ENCODE peak calls at places on chromosomes 7 and 10, in five cellular contexts. O is endothelial cell of umbilical vein, G is IMR-90, D is transverse colon, K is tibial nerve. T is an unnamed sample.

GRCh38 chr7:108723343-108723957 is 153.8 kb downstream of the DNAJB9 start:
- DNase-seq in G (no peak), O (no peak), K (no peak), D (no peak), T (no peak)

GRCh38 chr10:29648114-29648982 is 13.6 kb upstream of the SVIL start:
- DNase-seq in K (no peak), G (peak), O (peak), D (peak), T (no peak)

GRCh38 chr7:159030490-159031134 is 114.1 kb downstream of the VIPR2 start:
- DNase-seq in G (no peak), D (peak), K (no peak), O (peak), T (no peak)

GRCh38 chr10:60828489-60828852 is 50.2 kb downstream of the CDK1 start:
- DNase-seq in K (no peak), O (peak), G (peak), D (no peak), T (no peak)

GRCh38 chr10:6878067-6878412 is 298.0 kb upstream of the PRKCQ start:
- DNase-seq in D (no peak), K (no peak), G (no peak), O (no peak), T (no peak)

GRCh38 chr10:22997102-22997501 is 69.2 kb downstream of the ARMC3 start:
- DNase-seq in G (peak), D (no peak), K (no peak), O (peak), T (no peak)

GRCh38 chr7:17951745-17952254 is 11.5 kb upstream of the SNX13 start:
- DNase-seq in O (no peak), K (no peak), G (no peak), D (no peak), T (no peak)

GRCh38 chr10:93916257-93917063 is 22.7 kb downstream of the SLC35G1 start:
- DNase-seq in D (no peak), G (peak), O (peak), K (no peak), T (no peak)

GRCh38 chr10:44911081-44911540 is at the start of gene TMEM72:
- DNase-seq in G (no peak), K (no peak), D (peak), O (no peak), T (no peak)

GRCh38 chr7:5234852-5235831 is 45.1 kb downstream of the WIPI2 start:
- DNase-seq in O (no peak), D (peak), K (no peak), G (peak), T (peak)

GRCh38 chr7:109190766-109191165 is 621.1 kb downstream of the DNAJB9 start:
- DNase-seq in O (no peak), K (no peak), G (no peak), D (no peak), T (no peak)

GRCh38 chr7:45211066-45211465 is 53.5 kb downstream of the RAMP3 start:
- DNase-seq in G (no peak), O (no peak), K (no peak), D (no peak), T (no peak)

GRCh38 chr7:139772837-139773236 is 5.0 kb downstream of the HIPK2 start:
- DNase-seq in D (no peak), O (no peak), G (no peak), K (no peak), T (no peak)

GRCh38 chr7:16644987-16645592 is 464 bp downstream of the ANKMY2 start:
- DNase-seq in G (no peak), D (peak), K (peak), O (no peak), T (peak)

GRCh38 chr7:149880871-149881301 is 7.1 kb downstream of the ATP6V0E2 start:
- DNase-seq in O (no peak), D (no peak), K (no peak), G (no peak), T (no peak)

GRCh38 chr7:135209225-135209834 is 2.0 kb downstream of the WDR91 start:
- DNase-seq in O (no peak), D (no peak), K (no peak), G (no peak), T (no peak)

GRCh38 chr7:106367018-106367420 is 82.2 kb upstream of the NAMPT start:
- DNase-seq in O (peak), D (no peak), K (no peak), G (peak), T (no peak)

GRCh38 chr10:86113044-86113443 is 253.6 kb downstream of the GRID1 start:
- DNase-seq in O (no peak), G (no peak), D (no peak), K (no peak), T (no peak)

GRCh38 chr10:69573056-69573806 is at the start of gene NEUROG3:
- DNase-seq in K (no peak), O (no peak), D (no peak), G (no peak), T (no peak)

GRCh38 chr10:112461029-112461887 is 14.2 kb downstream of the VTI1A start:
- DNase-seq in G (peak), K (no peak), O (peak), D (no peak), T (no peak)

GRCh38 chr7:2109936-2110585 is 122.7 kb downstream of the MAD1L1 start:
- DNase-seq in G (peak), O (peak), K (no peak), D (no peak), T (peak)

GRCh38 chr7:103540986-103541385 is 95.0 kb upstream of the SLC26A5 start:
- DNase-seq in O (peak), D (no peak), G (no peak), K (no peak), T (no peak)

GRCh38 chr7:126842451-126842850 is 410.3 kb downstream of the GRM8 start:
- DNase-seq in G (no peak), K (no peak), O (no peak), D (no peak), T (no peak)

GRCh38 chr10:100519321-100520051 is at the start of gene SEC31B:
- DNase-seq in K (no peak), D (peak), G (no peak), O (peak), T (no peak)

GRCh38 chr7:82507976-82508677 is 64.5 kb upstream of the CACNA2D1 start:
- DNase-seq in D (peak), G (no peak), K (no peak), O (no peak), T (no peak)

GRCh38 chr10:92692697-92693533 is 3.2 kb downstream of the HHEX start:
- DNase-seq in G (no peak), O (peak), K (no peak), D (no peak), T (no peak)

GRCh38 chr10:92691042-92691590 is 1.4 kb downstream of the HHEX start:
- DNase-seq in G (no peak), K (no peak), D (no peak), O (no peak), T (no peak)

GRCh38 chr10:92692085-92692671 is 2.4 kb downstream of the HHEX start:
- DNase-seq in K (no peak), D (no peak), G (no peak), O (no peak), T (no peak)

GRCh38 chr10:92690211-92691041 is 671 bp downstream of the HHEX start:
- DNase-seq in K (no peak), G (peak), O (peak), D (peak), T (no peak)

DNA sequence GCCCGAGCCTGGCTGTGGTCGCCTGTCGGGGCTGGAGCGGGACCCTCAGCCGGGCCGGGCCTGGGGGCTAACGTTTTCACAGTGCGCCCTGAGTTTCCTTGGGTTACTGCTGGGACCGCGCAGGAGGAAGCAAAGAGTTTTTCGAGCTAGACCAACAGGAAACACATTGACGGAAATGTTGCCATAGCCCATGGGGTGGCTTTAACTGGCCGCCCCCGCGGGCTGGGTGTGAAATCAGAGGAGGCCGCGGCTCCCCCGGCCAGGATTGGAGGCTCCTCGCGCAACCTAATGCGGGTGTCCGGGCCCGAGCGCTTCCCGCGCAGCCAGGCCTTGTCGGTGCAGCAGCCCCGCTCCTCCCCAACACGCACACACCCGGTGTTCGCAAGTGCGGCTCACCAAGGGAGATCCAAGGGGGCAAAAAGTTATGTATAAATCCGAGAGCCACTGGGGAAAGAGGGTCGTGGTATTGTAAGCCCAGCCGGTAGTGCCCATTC is 1.9 kb downstream of the HHEX start:
- DNase-seq in G (no peak), O (peak), D (peak), K (peak), T (no peak)
- TF ChIP-seq POLR2A in G (no peak), O (peak), D (peak), K (no peak), T (no peak)

GRCh38 chr10:63366933-63367332 is 98.8 kb downstream of the JMJD1C start:
- DNase-seq in G (no peak), O (no peak), D (no peak), K (no peak), T (no peak)

GRCh38 chr10:63364918-63365317 is 100.9 kb downstream of the JMJD1C start:
- DNase-seq in D (no peak), O (no peak), K (no peak), G (no peak), T (no peak)

GRCh38 chr10:63369711-63370110 is 96.1 kb downstream of the JMJD1C start:
- DNase-seq in O (no peak), K (no peak), G (no peak), D (no peak), T (no peak)

GRCh38 chr10:63365976-63366765 is 99.6 kb downstream of the JMJD1C start:
- DNase-seq in D (no peak), O (no peak), G (no peak), K (no peak), T (no peak)

DNA sequence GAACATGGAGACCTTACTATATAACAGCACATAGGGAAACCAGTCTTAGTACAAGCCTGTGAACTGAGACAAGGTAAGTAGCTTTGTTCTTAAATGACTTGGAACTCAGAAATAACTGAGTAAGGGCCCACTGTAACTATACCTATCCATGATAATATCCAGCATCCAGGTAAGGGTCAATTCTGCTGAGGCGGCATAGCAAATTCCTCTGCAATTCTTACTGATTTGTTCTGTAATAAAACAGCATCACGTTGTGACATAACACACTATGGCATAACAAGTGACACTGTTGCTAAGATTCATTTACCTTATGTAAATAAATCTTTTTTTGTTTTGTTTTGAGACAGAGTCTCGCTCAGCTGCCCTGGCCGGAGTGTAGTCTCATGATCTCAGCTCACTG is 97.4 kb downstream of the JMJD1C start:
- DNase-seq in G (no peak), D (no peak), K (no peak), O (no peak), T (no peak)
- TF ChIP-seq POLR2A in G (no peak), D (no peak), K (no peak), O (no peak), T (no peak)

DNA sequence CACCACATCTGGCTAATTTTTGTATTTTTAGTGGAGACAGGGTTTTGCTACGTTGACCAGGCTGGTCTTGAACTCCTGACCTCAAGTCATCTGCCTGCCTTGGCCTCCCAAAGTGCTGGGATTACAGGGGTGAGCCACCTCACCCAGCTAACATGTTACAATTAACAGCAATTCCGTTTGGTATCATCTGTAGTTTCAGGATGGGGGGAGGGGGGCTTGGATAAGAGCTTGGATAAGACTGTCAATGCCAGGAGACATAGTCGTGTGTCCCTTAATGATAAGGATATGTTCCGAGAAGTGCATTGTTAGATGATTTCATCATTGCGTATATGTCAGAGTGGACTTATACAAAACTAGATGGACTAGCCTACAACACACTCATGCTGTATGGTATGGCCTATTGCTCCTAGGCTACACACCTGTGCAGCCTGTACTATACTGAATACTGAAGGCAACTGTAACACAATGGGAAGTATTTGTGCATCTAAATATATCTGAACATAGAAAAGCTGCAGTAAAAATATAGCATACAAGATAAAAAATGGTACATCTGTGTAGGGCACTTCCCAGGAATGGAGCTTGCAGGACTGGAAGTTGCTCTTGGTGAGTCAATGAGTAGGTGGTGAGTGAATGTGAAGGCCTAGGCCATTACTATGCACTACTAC is 103.9 kb upstream of the TNS3 start:
- DNase-seq in D (no peak), G (peak), K (no peak), O (no peak), T (no peak)
- TF ChIP-seq POLR2A in D (no peak), G (no peak), K (no peak), O (no peak), T (no peak)

DNA sequence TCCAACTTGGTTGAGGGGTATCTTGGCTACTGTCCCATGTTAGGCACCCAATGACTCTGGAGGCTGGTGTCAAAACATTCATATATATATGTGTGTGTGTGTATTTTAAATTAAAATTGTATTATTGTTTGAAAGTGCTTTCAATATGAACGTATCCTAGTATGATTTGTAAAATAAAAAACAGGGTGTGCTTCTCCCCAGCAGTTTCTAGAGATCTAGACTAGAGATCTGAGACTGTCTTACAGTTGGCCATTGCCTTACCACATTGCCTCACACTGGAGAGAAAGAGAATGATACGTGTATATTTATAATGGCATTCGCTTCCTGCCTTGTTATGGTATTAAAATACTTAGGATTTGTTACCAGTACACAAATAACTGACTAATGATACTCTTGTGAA is 1.2 kb downstream of the BAG3 start:
- DNase-seq in D (no peak), K (no peak), O (peak), G (peak), T (no peak)
- TF ChIP-seq POLR2A in D (peak), K (no peak), O (peak), G (peak), T (no peak)

GRCh38 chr10:63384001-63384400 is 81.8 kb downstream of the JMJD1C start:
- DNase-seq in O (no peak), D (no peak), G (peak), K (no peak), T (no peak)

GRCh38 chr10:63382066-63382465 is 83.7 kb downstream of the JMJD1C start:
- DNase-seq in O (no peak), G (no peak), K (no peak), D (no peak), T (no peak)

GRCh38 chr10:63383141-63383540 is 82.6 kb downstream of the JMJD1C start:
- DNase-seq in D (no peak), O (no peak), K (no peak), G (peak), T (no peak)

GRCh38 chr10:63384675-63385074 is 81.1 kb downstream of the JMJD1C start:
- DNase-seq in G (no peak), D (no peak), K (no peak), O (no peak), T (no peak)

DNA sequence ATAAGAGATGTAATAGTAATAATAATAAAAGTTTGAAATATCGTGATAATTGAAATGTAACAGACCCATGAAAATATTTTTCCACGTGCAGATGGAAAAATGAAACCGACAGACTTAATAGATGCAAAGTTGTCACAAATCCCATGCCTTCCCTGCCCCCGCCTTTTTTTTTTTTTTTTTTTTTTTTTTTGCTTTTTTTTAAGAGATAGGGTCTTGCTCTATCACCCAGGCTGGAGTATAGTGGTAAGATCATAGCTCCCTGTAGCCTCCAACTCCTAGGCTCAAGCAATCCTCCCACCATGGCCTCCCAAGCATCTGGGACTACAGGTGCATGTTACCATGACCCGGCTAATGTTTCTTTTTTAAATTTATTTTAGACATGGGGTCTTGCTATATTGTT is 80.5 kb downstream of the JMJD1C start:
- DNase-seq in O (no peak), D (no peak), K (no peak), G (no peak), T (no peak)
- TF ChIP-seq POLR2A in O (no peak), D (no peak), K (no peak), G (no peak), T (no peak)

DNA sequence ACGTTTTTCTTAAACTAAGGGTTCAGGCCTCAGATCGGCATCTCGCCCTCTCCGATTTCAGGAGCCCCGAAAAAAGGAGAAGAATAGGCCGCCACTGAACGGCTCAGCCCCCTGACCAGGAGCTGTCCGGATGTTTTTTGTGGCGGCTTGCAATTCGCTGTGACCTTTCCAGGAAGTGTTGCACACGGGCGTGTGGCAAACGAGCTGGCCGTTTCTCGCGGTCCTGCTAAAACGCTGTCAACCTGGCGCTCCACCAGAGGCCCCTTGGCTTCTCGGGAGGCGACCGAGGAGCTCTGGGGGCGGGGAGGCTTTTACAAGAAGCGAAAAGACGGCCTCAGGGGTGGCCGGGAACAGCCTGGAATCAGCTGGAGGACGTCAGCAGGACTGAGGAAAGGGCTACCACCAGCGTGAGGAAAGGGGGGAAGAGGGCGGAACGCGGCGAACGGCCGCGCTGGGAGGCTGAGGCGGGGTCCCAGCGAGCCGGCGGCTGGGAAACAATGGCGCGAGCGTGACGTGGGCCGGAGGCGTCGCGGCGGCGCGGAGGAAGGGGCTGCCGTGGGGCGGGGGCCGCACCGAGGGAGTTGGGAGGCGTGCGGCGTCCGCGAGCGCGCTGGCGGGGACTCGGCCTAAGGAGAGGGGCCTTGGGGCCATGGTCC is 493 bp downstream of the NT5C2 start:
- DNase-seq in O (peak), D (peak), K (peak), G (peak), T (peak)
- TF ChIP-seq POLR2A in O (peak), D (peak), K (no peak), G (no peak), T (peak)

GRCh38 chr7:155520114-155520513 is 26.2 kb downstream of the CNPY1 start:
- DNase-seq in D (no peak), K (no peak), O (no peak), G (no peak), T (no peak)
- TF ChIP-seq POLR2A in D (no peak), K (no peak), O (no peak), G (no peak), T (no peak)